ENCODE peak calls at places on chromosomes 12 and 14, in four cellular contexts. K is HAP-1; R is activated T-cell treated with anti-CD3 and anti-CD28 coated beads for 48 hours; L is stimulated activated CD8-positive, alpha-beta memory T cell treated with anti-CD3 and anti-CD28 coated beads, Interleukin-2, amount 100 ng/mL, for 48 hours. M is an unnamed sample.
A peak's percentile ranks its signal among the peaks of the same experiment; 100 is the strongest.

GRCh38 chr14:38103542-38104225 is 104.0 kb upstream of the SSTR1 start:
- DNase-seq in R (no peak), L (no peak), K (no peak), M (no peak)

GRCh38 chr14:89416002-89416995 is 734 bp downstream of the FOXN3 start:
- DNase-seq in K (peak; percentile 99), R (peak; percentile 97), L (peak; percentile 99), M (peak; percentile 98)

GRCh38 chr12:54021432-54022013 is 6.7 kb upstream of the HOXC6 start:
- DNase-seq in L (no peak), K (no peak), R (no peak), M (no peak)

GRCh38 chr14:28163261-28163660 is 603.3 kb upstream of the FOXG1 start:
- DNase-seq in R (no peak), L (no peak), K (no peak), M (no peak)

GRCh38 chr12:128165387-128165786 is 101.6 kb upstream of the TMEM132C start:
- DNase-seq in R (no peak), L (no peak), K (no peak), M (no peak)

GRCh38 chr14:96741151-96741977 is 55.8 kb upstream of the VRK1 start:
- DNase-seq in R (peak; percentile 76), K (peak; percentile 84), L (peak; percentile 64), M (peak; percentile 43)

GRCh38 chr12:29238822-29239291 is 89.8 kb downstream of the FAR2 start:
- DNase-seq in L (no peak), R (no peak), K (no peak), M (peak; percentile 12)

GRCh38 chr12:58596381-58596780 is 323.9 kb downstream of the LRIG3 start:
- DNase-seq in L (no peak), R (no peak), K (no peak), M (peak; percentile 11)

GRCh38 chr12:54991161-54991991 is 6.8 kb upstream of the TESPA1 start:
- DNase-seq in K (no peak), R (peak; percentile 26), L (no peak), M (no peak)

GRCh38 chr12:80559766-80560165 is 115.7 kb downstream of the PTPRQ start:
- DNase-seq in K (no peak), L (no peak), R (no peak), M (no peak)

GRCh38 chr12:91695964-91696363 is 449.7 kb downstream of the BTG1 start:
- DNase-seq in L (no peak), K (no peak), R (no peak), M (no peak)

GRCh38 chr12:62299617-62300016 is 39.4 kb downstream of the USP15 start:
- DNase-seq in L (no peak), K (no peak), R (no peak), M (no peak)

GRCh38 chr14:77849711-77850110 is 49.8 kb downstream of the ADCK1 start:
- DNase-seq in R (no peak), L (no peak), K (no peak), M (no peak)

GRCh38 chr12:6570264-6570887 is 2.3 kb upstream of the NOP2 start:
- DNase-seq in K (peak; percentile 78), L (peak; percentile 43), R (peak; percentile 43), M (peak; percentile 44)

GRCh38 chr12:81615031-81615430 is 144.1 kb downstream of the PPFIA2 start:
- DNase-seq in R (no peak), L (no peak), K (no peak), M (no peak)

GRCh38 chr12:13171921-13172859 is 24.3 kb upstream of the EMP1 start:
- DNase-seq in K (peak; percentile 37), R (no peak), L (no peak), M (peak; percentile 91)

GRCh38 chr12:28795306-28795705 is 353.8 kb upstream of the FAR2 start:
- DNase-seq in L (no peak), K (no peak), R (no peak), M (peak; percentile 13)

GRCh38 chr14:54881235-54881760 is 21.3 kb downstream of the GCH1 start:
- DNase-seq in K (no peak), L (no peak), R (no peak), M (peak; percentile 65)

GRCh38 chr14:75697371-75697770 is 36.3 kb downstream of the TTLL5 start:
- DNase-seq in K (no peak), R (no peak), L (no peak), M (no peak)

GRCh38 chr12:64931981-64932380 is 107.5 kb downstream of the TBC1D30 start:
- DNase-seq in L (no peak), R (no peak), K (no peak), M (no peak)

GRCh38 chr12:20653871-20654270 is 41.3 kb upstream of the SLCO1C1 start:
- DNase-seq in K (no peak), L (no peak), R (no peak), M (no peak)

GRCh38 chr14:23366163-23366921 is 1.4 kb upstream of the EFS start:
- DNase-seq in L (no peak), K (peak; percentile 25), R (no peak), M (no peak)

GRCh38 chr14:99067927-99068326 is 204.1 kb downstream of the BCL11B start:
- DNase-seq in L (no peak), R (no peak), K (no peak), M (no peak)

GRCh38 chr14:68711551-68712437 is 81.1 kb downstream of the ZFP36L1 start:
- DNase-seq in R (no peak), K (no peak), L (no peak), M (no peak)

GRCh38 chr12:74365178-74365964 is 172.3 kb upstream of the ATXN7L3B start:
- DNase-seq in R (no peak), L (no peak), K (peak; percentile 59), M (peak; percentile 50)

GRCh38 chr12:125794401-125794800 is 729.2 kb downstream of the AACS start:
- DNase-seq in R (no peak), L (no peak), K (no peak), M (peak; percentile 57)

GRCh38 chr12:62779488-62779887 is 155.5 kb downstream of the PPM1H start:
- DNase-seq in R (no peak), K (no peak), L (no peak), M (no peak)

GRCh38 chr14:100076133-100076532 is 10.9 kb downstream of the EVL start:
- DNase-seq in R (no peak), L (no peak), K (no peak), M (peak; percentile 52)

GRCh38 chr12:120886194-120887018 is 17.8 kb downstream of the SPPL3 start:
- DNase-seq in K (no peak), R (no peak), L (no peak), M (no peak)

GRCh38 chr14:101735453-101735852 is 26.1 kb upstream of the PPP2R5C start:
- DNase-seq in L (no peak), K (no peak), R (no peak), M (no peak)

GRCh38 chr14:52467515-52468266 is 84.6 kb downstream of the TXNDC16 start:
- DNase-seq in L (no peak), K (no peak), R (no peak), M (no peak)

M was measured in MCF 10A.